ENCODE peak calls at places on chromosome 11, in nine cellular contexts. Q is substantia nigra; R is endothelial cell; G is GM03348; B is stimulated activated CD4-positive, alpha-beta T cell treated with anti-CD3 and anti-CD28 coated beads, Interleukin-12 subunit alpha, Interleukin-12 subunit beta, amount 100 ng/mL, for 48 hours; N is SW 1271; A is AG04450; Y is stimulated activated CD8-positive, alpha-beta memory T cell treated with anti-CD3 and anti-CD28 coated beads, Interleukin-15, amount 100 ng/mL, for 4 hours; C is H4. T is an unnamed sample.

GRCh38 chr11:16561150-16561549 is 177.3 kb upstream of the C11orf58 start:
- DNase-seq in A (peak), Q (no peak), C (no peak), B (no peak), R (no peak), N (no peak), G (no peak), Y (no peak), T (no peak)

GRCh38 chr11:3206128-3206921 is 12.3 kb downstream of the MRGPRG start:
- DNase-seq in Q (no peak), A (no peak), R (no peak), B (no peak), C (no peak), Y (no peak), G (no peak), N (no peak), T (no peak)

GRCh38 chr11:70328556-70328955 is 58.1 kb downstream of the PPFIA1 start:
- DNase-seq in Q (no peak), G (no peak), B (no peak), Y (no peak), A (no peak), R (no peak), N (no peak), C (no peak), T (no peak)

GRCh38 chr11:62832346-62833234 is at the start of gene TEX54:
- DNase-seq in R (peak), Q (peak), Y (no peak), B (no peak), N (no peak), G (peak), C (no peak), A (no peak), T (no peak)

GRCh38 chr11:9320047-9320446 is 5.7 kb upstream of the TMEM41B start:
- DNase-seq in R (no peak), C (no peak), B (no peak), G (no peak), Y (no peak), N (no peak), Q (no peak), A (no peak), T (no peak)

GRCh38 chr11:35976434-35976833 is 32.6 kb downstream of the LDLRAD3 start:
- DNase-seq in B (no peak), N (no peak), R (no peak), G (no peak), Y (no peak), C (no peak), Q (no peak), A (no peak), T (no peak)

GRCh38 chr11:62456630-62457029 is 37.8 kb downstream of the SCGB1A1 start:
- DNase-seq in G (no peak), Y (no peak), C (no peak), Q (no peak), R (no peak), N (no peak), B (no peak), A (no peak), T (no peak)

GRCh38 chr11:17272823-17273222 is 3.7 kb upstream of the NUCB2 start:
- DNase-seq in N (no peak), B (no peak), C (no peak), Q (no peak), Y (no peak), G (no peak), A (no peak), R (no peak), T (no peak)

GRCh38 chr11:541433-541885 is 4.1 kb downstream of the LRRC56 start:
- DNase-seq in A (no peak), Y (no peak), R (no peak), Q (no peak), C (no peak), B (no peak), G (no peak), N (no peak), T (no peak)

GRCh38 chr11:77725433-77725832 is 87.8 kb upstream of the CLNS1A start:
- DNase-seq in G (no peak), B (no peak), Y (no peak), N (no peak), R (no peak), A (no peak), Q (no peak), C (no peak), T (no peak)

GRCh38 chr11:117877120-117877784 is 794 bp upstream of the FXYD6 start:
- DNase-seq in G (no peak), N (no peak), C (no peak), B (no peak), A (no peak), Q (no peak), R (no peak), Y (no peak), T (no peak)

GRCh38 chr11:102592634-102593581 is 32.2 kb downstream of the MMP20 start:
- DNase-seq in C (no peak), N (peak), Q (no peak), A (no peak), G (peak), R (no peak), Y (no peak), B (no peak), T (no peak)